ENCODE peak calls at places on chromosomes 11 and 22, in four cellular contexts. One of them, this sample, is unnamed.

GRCh38 chr22:22098457-22099193 is 116.0 kb upstream of the TOP3B start:
- DNase-seq in uterus: no peak
- DNase-seq in heart left ventricle: no peak
- DNase-seq in astrocyte of the spinal cord: no peak
- DNase-seq in this sample: no peak

GRCh38 chr11:128604723-128605122 is 17.4 kb upstream of the ETS1 start:
- DNase-seq in heart left ventricle: no peak
- DNase-seq in astrocyte of the spinal cord: no peak
- DNase-seq in uterus: no peak
- DNase-seq in this sample: no peak

GRCh38 chr11:22510741-22511140 is 114.9 kb downstream of the FANCF start:
- DNase-seq in astrocyte of the spinal cord: peak; percentile 25
- DNase-seq in heart left ventricle: no peak
- DNase-seq in uterus: no peak
- DNase-seq in this sample: no peak

GRCh38 chr11:1118755-1119275 is 38.9 kb upstream of the MUC5AC start:
- DNase-seq in uterus: no peak
- DNase-seq in heart left ventricle: no peak
- DNase-seq in astrocyte of the spinal cord: no peak
- DNase-seq in this sample: no peak

GRCh38 chr11:39571081-39571480 is 1888.4 kb downstream of the LRRC4C start:
- DNase-seq in heart left ventricle: no peak
- DNase-seq in uterus: no peak
- DNase-seq in astrocyte of the spinal cord: no peak
- DNase-seq in this sample: no peak

GRCh38 chr22:48084041-48084748 is 1321.7 kb downstream of the TBC1D22A start:
- DNase-seq in heart left ventricle: no peak
- DNase-seq in astrocyte of the spinal cord: no peak
- DNase-seq in uterus: no peak
- DNase-seq in this sample: no peak

GRCh38 chr11:126585388-126586302 is 230.2 kb downstream of the ST3GAL4 start:
- DNase-seq in heart left ventricle: peak; percentile 66
- DNase-seq in uterus: peak; percentile 69
- DNase-seq in astrocyte of the spinal cord: peak; percentile 96
- DNase-seq in this sample: peak; percentile 63

GRCh38 chr22:37601540-37602442 is 6.8 kb upstream of the GGA1 start:
- DNase-seq in uterus: no peak
- DNase-seq in astrocyte of the spinal cord: peak; percentile 19
- DNase-seq in heart left ventricle: no peak
- DNase-seq in this sample: no peak

GRCh38 chr11:96715208-96715607 is 325.4 kb downstream of the JRKL start:
- DNase-seq in heart left ventricle: no peak
- DNase-seq in astrocyte of the spinal cord: no peak
- DNase-seq in uterus: no peak
- DNase-seq in this sample: no peak

GRCh38 chr11:1909524-1909923 is 10.0 kb upstream of the TNNT3 start:
- DNase-seq in uterus: no peak
- DNase-seq in astrocyte of the spinal cord: no peak
- DNase-seq in heart left ventricle: no peak
- DNase-seq in this sample: no peak

GRCh38 chr22:22698263-22698750 is 53.9 kb downstream of the GGTLC2 start:
- DNase-seq in astrocyte of the spinal cord: no peak
- DNase-seq in uterus: no peak
- DNase-seq in heart left ventricle: no peak
- DNase-seq in this sample: peak; percentile 49

GRCh38 chr11:44101098-44101497 is 5.6 kb downstream of the EXT2 start:
- DNase-seq in astrocyte of the spinal cord: no peak
- DNase-seq in heart left ventricle: no peak
- DNase-seq in uterus: no peak
- DNase-seq in this sample: no peak

GRCh38 chr11:116357769-116358544 is 414.8 kb downstream of the BUD13 start:
- DNase-seq in heart left ventricle: no peak
- DNase-seq in uterus: no peak
- DNase-seq in astrocyte of the spinal cord: no peak
- DNase-seq in this sample: no peak

GRCh38 chr22:20299736-20300136 is 20.1 kb downstream of the DGCR6L start:
- DNase-seq in astrocyte of the spinal cord: peak; percentile 3
- DNase-seq in uterus: no peak
- DNase-seq in heart left ventricle: no peak
- DNase-seq in this sample: no peak

GRCh38 chr11:120909676-120910215 is 114.2 kb upstream of the TBCEL start:
- DNase-seq in uterus: no peak
- DNase-seq in astrocyte of the spinal cord: no peak
- DNase-seq in heart left ventricle: no peak
- DNase-seq in this sample: no peak

GRCh38 chr11:3166268-3167142 is 1.4 kb upstream of the OSBPL5 start:
- DNase-seq in astrocyte of the spinal cord: no peak
- DNase-seq in uterus: no peak
- DNase-seq in heart left ventricle: no peak
- DNase-seq in this sample: no peak

GRCh38 chr11:110991621-110992355 is 253.7 kb upstream of the POU2AF2 start:
- DNase-seq in heart left ventricle: no peak
- DNase-seq in uterus: peak; percentile 38
- DNase-seq in astrocyte of the spinal cord: peak; percentile 56
- DNase-seq in this sample: peak; percentile 44

GRCh38 chr11:67592880-67593624 is 9.4 kb downstream of the GSTP1 start:
- DNase-seq in uterus: no peak
- DNase-seq in heart left ventricle: no peak
- DNase-seq in astrocyte of the spinal cord: no peak
- DNase-seq in this sample: no peak

GRCh38 chr11:73271936-73272679 is at the start of gene P2RY6:
- DNase-seq in astrocyte of the spinal cord: peak; percentile 20
- DNase-seq in heart left ventricle: no peak
- DNase-seq in uterus: peak; percentile 16
- DNase-seq in this sample: no peak

GRCh38 chr22:24467340-24467739 is 27.8 kb upstream of the UPB1 start:
- DNase-seq in astrocyte of the spinal cord: no peak
- DNase-seq in heart left ventricle: no peak
- DNase-seq in uterus: no peak
- DNase-seq in this sample: no peak

GRCh38 chr11:8356731-8357504 is 93.2 kb upstream of the LMO1 start:
- DNase-seq in heart left ventricle: peak; percentile 41
- DNase-seq in uterus: peak; percentile 34
- DNase-seq in astrocyte of the spinal cord: no peak
- DNase-seq in this sample: no peak

GRCh38 chr22:19718255-19719054 is 4.2 kb downstream of the SEPTIN5 start:
- DNase-seq in uterus: no peak
- DNase-seq in astrocyte of the spinal cord: no peak
- DNase-seq in heart left ventricle: peak; percentile 68
- DNase-seq in this sample: no peak

GRCh38 chr11:61699737-61700160 is 19.6 kb downstream of the DAGLA start:
- DNase-seq in astrocyte of the spinal cord: no peak
- DNase-seq in uterus: no peak
- DNase-seq in heart left ventricle: peak; percentile 79
- DNase-seq in this sample: no peak

GRCh38 chr11:124481365-124482323 is 36.1 kb upstream of the OR8B8 start:
- DNase-seq in astrocyte of the spinal cord: peak; percentile 50
- DNase-seq in uterus: no peak
- DNase-seq in heart left ventricle: no peak
- DNase-seq in this sample: no peak

GRCh38 chr11:33021937-33022336 is 6.3 kb downstream of the DEPDC7 start:
- DNase-seq in uterus: no peak
- DNase-seq in heart left ventricle: no peak
- DNase-seq in astrocyte of the spinal cord: no peak
- DNase-seq in this sample: no peak

GRCh38 chr11:5524756-5525155 is 8.3 kb upstream of the UBQLNL start:
- DNase-seq in heart left ventricle: no peak
- DNase-seq in uterus: no peak
- DNase-seq in astrocyte of the spinal cord: no peak
- DNase-seq in this sample: no peak

GRCh38 chr11:75986966-75987365 is 172.0 kb downstream of the UVRAG start:
- DNase-seq in heart left ventricle: no peak
- DNase-seq in uterus: no peak
- DNase-seq in astrocyte of the spinal cord: no peak
- DNase-seq in this sample: no peak

GRCh38 chr11:95387319-95387718 is 156.3 kb upstream of the SESN3 start:
- DNase-seq in uterus: no peak
- DNase-seq in heart left ventricle: no peak
- DNase-seq in astrocyte of the spinal cord: no peak
- DNase-seq in this sample: no peak

GRCh38 chr11:115911656-115912055 is 407.4 kb upstream of the CADM1 start:
- DNase-seq in uterus: no peak
- DNase-seq in astrocyte of the spinal cord: no peak
- DNase-seq in heart left ventricle: no peak
- DNase-seq in this sample: no peak

GRCh38 chr11:73866586-73866996 is 10.1 kb downstream of the COA4 start:
- DNase-seq in uterus: peak; percentile 65
- DNase-seq in heart left ventricle: no peak
- DNase-seq in astrocyte of the spinal cord: peak; percentile 67
- DNase-seq in this sample: no peak

GRCh38 chr11:57249384-57250319 is 12.6 kb upstream of the APLNR start:
- DNase-seq in heart left ventricle: peak; percentile 77
- DNase-seq in uterus: peak; percentile 54
- DNase-seq in astrocyte of the spinal cord: peak; percentile 64
- DNase-seq in this sample: peak; percentile 89

GRCh38 chr11:128559496-128560103 is 27.8 kb downstream of the ETS1 start:
- DNase-seq in heart left ventricle: no peak
- DNase-seq in uterus: no peak
- DNase-seq in astrocyte of the spinal cord: no peak
- DNase-seq in this sample: no peak

GRCh38 chr22:35663371-35663770 is 15.1 kb downstream of the APOL6 start:
- DNase-seq in heart left ventricle: no peak
- DNase-seq in astrocyte of the spinal cord: no peak
- DNase-seq in uterus: no peak
- DNase-seq in this sample: no peak

GRCh38 chr11:22555901-22556300 is 69.7 kb downstream of the FANCF start:
- DNase-seq in heart left ventricle: no peak
- DNase-seq in astrocyte of the spinal cord: no peak
- DNase-seq in uterus: no peak
- DNase-seq in this sample: no peak

GRCh38 chr22:29316429-29316828 is 932 bp upstream of the RASL10A start:
- DNase-seq in astrocyte of the spinal cord: no peak
- DNase-seq in heart left ventricle: peak; percentile 36
- DNase-seq in uterus: no peak
- DNase-seq in this sample: no peak

DNA sequence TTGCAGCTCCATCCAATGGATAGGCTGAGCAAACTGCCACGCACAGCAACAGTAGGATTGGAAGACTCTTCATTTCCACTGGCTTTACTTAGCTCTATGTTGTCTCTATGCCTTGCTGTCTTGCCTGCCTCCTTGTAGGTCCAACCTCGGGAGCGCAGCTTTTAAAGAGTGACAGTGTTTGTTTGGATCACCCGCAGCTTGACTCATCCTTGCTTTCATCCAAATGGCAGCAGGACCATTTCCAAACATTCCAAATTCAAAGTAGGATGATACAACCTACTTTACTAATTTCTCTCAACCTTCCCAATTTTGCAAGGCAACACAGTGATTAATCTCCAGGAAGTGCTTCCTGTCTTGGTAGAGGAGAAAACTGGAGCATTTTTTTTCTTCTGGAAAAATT is at the start of gene MMP3:
- DNase-seq in astrocyte of the spinal cord: no peak
- DNase-seq in heart left ventricle: no peak
- DNase-seq in uterus: no peak
- DNase-seq in this sample: peak; percentile 29
- TF ChIP-seq CTCF in astrocyte of the spinal cord: no peak
- TF ChIP-seq CTCF in heart left ventricle: no peak
- TF ChIP-seq CTCF in uterus: no peak
- TF ChIP-seq CTCF in this sample: no peak

DNA sequence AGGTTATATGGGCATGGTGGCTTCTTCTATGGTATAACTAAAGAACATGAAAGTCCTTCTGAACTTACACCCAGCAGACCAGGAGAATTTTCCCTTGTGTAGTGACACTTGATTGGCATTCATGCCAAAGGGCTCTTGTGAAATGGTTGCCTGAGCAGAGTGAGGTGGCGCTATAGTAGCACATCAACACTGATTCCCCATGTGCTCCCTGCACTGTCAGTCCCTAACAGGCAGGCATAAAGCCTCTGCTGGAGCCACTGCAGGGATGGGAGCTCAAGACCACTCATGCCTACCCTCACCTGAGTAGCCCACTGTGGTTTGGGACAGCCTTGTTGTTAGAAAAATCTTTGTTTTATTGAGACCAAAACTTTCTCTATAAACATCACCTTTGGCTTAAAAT is 92.6 kb upstream of the LIN7C start:
- DNase-seq in uterus: no peak
- DNase-seq in astrocyte of the spinal cord: no peak
- DNase-seq in heart left ventricle: no peak
- DNase-seq in this sample: no peak
- TF ChIP-seq CTCF in uterus: no peak
- TF ChIP-seq CTCF in astrocyte of the spinal cord: no peak
- TF ChIP-seq CTCF in heart left ventricle: no peak
- TF ChIP-seq CTCF in this sample: no peak

GRCh38 chr11:77101043-77101537 is 1.6 kb upstream of the OMP start:
- DNase-seq in astrocyte of the spinal cord: peak; percentile 20
- DNase-seq in heart left ventricle: no peak
- DNase-seq in uterus: no peak
- DNase-seq in this sample: no peak
- TF ChIP-seq CTCF in astrocyte of the spinal cord: peak; percentile 72
- TF ChIP-seq CTCF in heart left ventricle: peak; percentile 10
- TF ChIP-seq CTCF in uterus: no peak
- TF ChIP-seq CTCF in this sample: no peak

GRCh38 chr11:122653911-122654310 is 1.6 kb upstream of the UBASH3B start:
- DNase-seq in uterus: no peak
- DNase-seq in astrocyte of the spinal cord: peak; percentile 11
- DNase-seq in heart left ventricle: no peak
- DNase-seq in this sample: no peak
- TF ChIP-seq CTCF in uterus: no peak
- TF ChIP-seq CTCF in astrocyte of the spinal cord: no peak
- TF ChIP-seq CTCF in heart left ventricle: peak; percentile 8
- TF ChIP-seq CTCF in this sample: no peak